ENCODE peak calls at places on chromosomes 5 and 9, in seven cellular contexts. F, Q, X, D, L, Z and R are unnamed samples.

GRCh38 chr9:136117291-136118060 is 1.2 kb downstream of the TMEM250 start:
- DNase-seq in D (peak; percentile 52), L (no peak), Q (peak; percentile 41), F (no peak), X (no peak), Z (no peak), R (no peak)

GRCh38 chr5:180291943-180292831 is at the start of gene MAPK9:
- DNase-seq in Z (no peak), X (peak; percentile 87), D (peak; percentile 91), F (peak; percentile 64), Q (peak; percentile 81), L (peak; percentile 79), R (peak; percentile 86)

GRCh38 chr5:39661026-39661779 is 236.4 kb upstream of the DAB2 start:
- DNase-seq in X (no peak), Z (no peak), F (no peak), Q (no peak), D (peak; percentile 50), L (peak; percentile 61), R (peak; percentile 54)

GRCh38 chr9:127574089-127574921 is 37.8 kb upstream of the STXBP1 start:
- DNase-seq in Z (no peak), Q (no peak), X (no peak), D (peak; percentile 74), L (no peak), F (no peak), R (no peak)

GRCh38 chr9:4221936-4222335 is 77.9 kb downstream of the GLIS3 start:
- DNase-seq in X (no peak), Z (no peak), Q (no peak), F (no peak), D (no peak), L (no peak), R (no peak)

GRCh38 chr5:154587123-154587725 is 109.2 kb upstream of the HAND1 start:
- DNase-seq in Z (no peak), D (no peak), F (no peak), Q (no peak), L (peak; percentile 43), X (no peak), R (no peak)

GRCh38 chr9:104992696-104993095 is 64.7 kb upstream of the ABCA1 start:
- DNase-seq in X (no peak), Z (no peak), F (peak; percentile 90), L (peak; percentile 94), D (no peak), Q (no peak), R (peak; percentile 33)

GRCh38 chr9:93091453-93092081 is 4.5 kb upstream of the CARD19 start:
- DNase-seq in F (peak; percentile 90), Q (peak; percentile 24), Z (no peak), L (peak; percentile 86), X (no peak), D (peak; percentile 38), R (peak; percentile 65)

GRCh38 chr5:107669543-107670027 is 1.2 kb downstream of the EFNA5 start:
- DNase-seq in X (no peak), Z (no peak), L (peak; percentile 47), D (no peak), F (peak; percentile 2), Q (peak; percentile 55), R (peak; percentile 73)

GRCh38 chr9:135223831-135224230 is 136.4 kb downstream of the OLFM1 start:
- DNase-seq in D (no peak), F (no peak), Z (no peak), Q (no peak), L (no peak), X (no peak), R (peak; percentile 38)

GRCh38 chr9:21520501-21521228 is 38.6 kb upstream of the IFNE start:
- DNase-seq in L (no peak), Z (no peak), F (no peak), D (no peak), Q (no peak), X (no peak), R (no peak)

GRCh38 chr9:35452481-35452880 is 37.4 kb upstream of the RUSC2 start:
- DNase-seq in Q (peak; percentile 31), X (no peak), L (peak; percentile 5), F (no peak), Z (no peak), D (no peak), R (peak; percentile 42)

GRCh38 chr5:139104577-139105271 is 93.4 kb downstream of the SIL1 start:
- DNase-seq in L (no peak), X (no peak), Q (peak; percentile 22), Z (no peak), F (peak; percentile 90), D (no peak), R (no peak)

GRCh38 chr9:116101516-116101915 is 52.1 kb upstream of the PAPPA start:
- DNase-seq in Q (no peak), D (peak; percentile 64), Z (no peak), L (peak; percentile 75), X (no peak), F (peak; percentile 84), R (no peak)

GRCh38 chr5:34657550-34657921 is 1.4 kb downstream of the RAI14 start:
- DNase-seq in Z (no peak), X (no peak), F (peak; percentile 42), Q (no peak), L (peak; percentile 72), D (peak; percentile 57), R (peak; percentile 72)

GRCh38 chr9:116504893-116505480 is 182.1 kb upstream of the TRIM32 start:
- DNase-seq in L (no peak), Z (no peak), F (no peak), X (no peak), D (peak; percentile 73), Q (no peak), R (no peak)

GRCh38 chr5:151005975-151006576 is 14.3 kb upstream of the GPX3 start:
- DNase-seq in Q (no peak), F (peak; percentile 57), X (no peak), L (peak; percentile 86), D (no peak), Z (no peak), R (no peak)

GRCh38 chr9:104850771-104851170 is 77.2 kb downstream of the ABCA1 start:
- DNase-seq in Z (no peak), F (peak; percentile 36), X (no peak), Q (no peak), D (no peak), L (no peak), R (no peak)

GRCh38 chr9:33161589-33162132 is 5.5 kb downstream of the B4GALT1 start:
- DNase-seq in X (no peak), D (peak; percentile 95), F (no peak), L (no peak), Z (no peak), Q (no peak), R (no peak)

GRCh38 chr5:173041881-173042481 is 14.2 kb upstream of the CREBRF start:
- DNase-seq in X (no peak), L (peak; percentile 53), F (peak; percentile 90), Z (no peak), D (peak; percentile 29), Q (no peak), R (no peak)

GRCh38 chr5:166509085-166509484 is 1782.4 kb upstream of the WWC1 start:
- DNase-seq in Z (no peak), Q (no peak), D (peak; percentile 19), X (peak; percentile 50), F (no peak), L (peak; percentile 50), R (peak; percentile 59)

GRCh38 chr9:117936185-117936758 is 232.1 kb downstream of the TLR4 start:
- DNase-seq in L (no peak), F (no peak), D (no peak), Q (no peak), X (no peak), Z (no peak), R (no peak)

GRCh38 chr5:102916114-102916513 is 161.0 kb downstream of the PAM start:
- DNase-seq in L (no peak), Q (no peak), D (no peak), Z (no peak), F (peak; percentile 37), X (no peak), R (no peak)

GRCh38 chr5:180467028-180467427 is 27.2 kb upstream of the CNOT6 start:
- DNase-seq in D (no peak), X (no peak), F (no peak), Z (no peak), Q (no peak), L (no peak), R (no peak)

GRCh38 chr5:155222393-155222792 is 208.8 kb downstream of the KIF4B start:
- DNase-seq in F (no peak), Q (no peak), D (no peak), L (no peak), Z (no peak), X (no peak), R (no peak)

GRCh38 chr5:65774346-65774745 is 52.3 kb downstream of the NLN start:
- DNase-seq in D (peak; percentile 69), X (no peak), L (peak; percentile 78), F (peak; percentile 90), Z (no peak), Q (no peak), R (no peak)

GRCh38 chr9:129323999-129324553 is 146.0 kb upstream of the IER5L start:
- DNase-seq in X (no peak), L (no peak), D (peak; percentile 49), F (no peak), Z (no peak), Q (no peak), R (no peak)

GRCh38 chr9:86809151-86809550 is 138.2 kb downstream of the GAS1 start:
- DNase-seq in Z (no peak), X (no peak), Q (no peak), D (peak; percentile 86), L (no peak), F (no peak), R (no peak)
- H2AK5ac ChIP-seq in Z (no peak overlapping the region), X (no peak overlapping the region), Q (no peak overlapping the region), D (no peak overlapping the region), L (no peak overlapping the region), F (no peak overlapping the region), R (no peak overlapping the region)

DNA sequence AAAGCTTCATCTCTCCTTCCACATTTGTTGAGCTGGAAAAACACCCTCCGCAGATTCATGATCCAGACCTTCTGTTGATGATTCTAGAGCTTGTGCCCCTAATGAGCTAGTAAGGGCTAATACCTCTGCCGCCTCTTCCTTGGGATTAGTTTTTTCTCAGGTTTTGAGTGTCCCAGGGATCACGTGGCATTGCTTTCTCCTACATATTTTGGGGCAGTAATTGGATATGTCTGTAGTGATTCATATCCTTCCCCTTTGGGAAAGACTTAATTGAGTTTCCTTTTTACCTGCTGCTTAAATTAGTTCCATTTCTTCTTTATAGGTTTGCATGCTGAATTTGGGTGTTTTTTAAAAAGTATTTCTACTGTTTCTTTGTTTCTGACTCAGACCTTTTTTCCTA is 143.9 kb downstream of the GOLPH3 start:
- DNase-seq in Q (no peak), D (no peak), F (no peak), Z (no peak), L (no peak), X (no peak), R (no peak)
- H2AK5ac ChIP-seq in Q (no peak overlapping the region), D (no peak overlapping the region), F (no peak overlapping the region), Z (no peak overlapping the region), L (no peak overlapping the region), X (no peak overlapping the region), R (no peak overlapping the region)

GRCh38 chr5:112372543-112372942 is 46.5 kb downstream of the EPB41L4A start:
- DNase-seq in Z (no peak), D (peak; percentile 32), Q (no peak), X (no peak), F (no peak), L (no peak), R (no peak)
- H2AK5ac ChIP-seq in Z (no peak overlapping the region), D (no peak overlapping the region), Q (no peak overlapping the region), X (no peak overlapping the region), F (no peak overlapping the region), L (no peak overlapping the region), R (no peak overlapping the region)

DNA sequence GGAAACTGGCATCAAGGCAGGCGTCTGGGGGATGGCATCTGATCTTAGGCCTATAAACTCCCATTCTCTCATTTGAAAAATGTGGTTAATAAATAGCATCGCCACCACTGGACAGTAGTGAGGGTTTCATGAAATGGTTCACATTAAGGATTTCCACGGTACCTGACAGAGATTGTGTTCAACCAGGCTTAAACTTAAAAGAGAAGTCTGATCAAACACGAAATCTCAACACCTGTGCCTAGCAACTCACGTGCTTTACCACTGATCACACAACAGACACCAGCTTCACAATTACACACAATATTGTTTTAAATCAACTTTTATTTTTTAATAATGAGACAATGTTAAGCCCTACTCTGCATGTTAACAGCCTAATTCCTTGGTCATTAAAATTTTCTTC is 2.9 kb downstream of the DENND1A start:
- DNase-seq in L (no peak), F (no peak), X (no peak), D (no peak), Z (no peak), Q (no peak), R (no peak)
- H2AK5ac ChIP-seq in L (no peak overlapping the region), F (no peak overlapping the region), X (no peak overlapping the region), D (no peak overlapping the region), Z (peak overlapping the region; percentile 32), Q (no peak overlapping the region), R (no peak overlapping the region)